ENCODE peak calls at places on chromosomes 7 and 10, in seven cellular contexts. One of them, this sample, is unnamed.
A peak's percentile ranks its signal among the peaks of the same experiment; 100 is the strongest.

GRCh38 chr7:17646181-17646956 is 293.9 kb downstream of the SNX13 start:
- DNase-seq in testis: no peak
- DNase-seq in esophagus squamous epithelium: no peak
- DNase-seq in body of pancreas: no peak
- DNase-seq in prostate gland: no peak
- DNase-seq in right lobe of liver: no peak
- DNase-seq in IMR-90: peak; percentile 66
- DNase-seq in this sample: no peak

GRCh38 chr7:27917774-27918314 is 177.9 kb downstream of the TAX1BP1 start:
- DNase-seq in prostate gland: no peak
- DNase-seq in testis: no peak
- DNase-seq in right lobe of liver: no peak
- DNase-seq in IMR-90: peak; percentile 83
- DNase-seq in esophagus squamous epithelium: no peak
- DNase-seq in body of pancreas: no peak
- DNase-seq in this sample: peak; percentile 36

GRCh38 chr10:99926925-99927718 is 82.6 kb downstream of the DNMBP start:
- DNase-seq in IMR-90: peak; percentile 66
- DNase-seq in body of pancreas: peak; percentile 70
- DNase-seq in esophagus squamous epithelium: no peak
- DNase-seq in right lobe of liver: peak; percentile 71
- DNase-seq in prostate gland: peak; percentile 26
- DNase-seq in testis: peak; percentile 40
- DNase-seq in this sample: no peak

GRCh38 chr7:94655562-94655883 is 410 bp downstream of the SGCE start:
- DNase-seq in body of pancreas: peak; percentile 15
- DNase-seq in testis: peak; percentile 36
- DNase-seq in prostate gland: no peak
- DNase-seq in right lobe of liver: no peak
- DNase-seq in IMR-90: no peak
- DNase-seq in esophagus squamous epithelium: no peak
- DNase-seq in this sample: no peak

GRCh38 chr10:94299417-94299816 is 63.3 kb downstream of the NOC3L start:
- DNase-seq in body of pancreas: no peak
- DNase-seq in right lobe of liver: no peak
- DNase-seq in IMR-90: peak; percentile 48
- DNase-seq in prostate gland: no peak
- DNase-seq in testis: no peak
- DNase-seq in esophagus squamous epithelium: no peak
- DNase-seq in this sample: peak; percentile 64

GRCh38 chr7:84025332-84025927 is 169.2 kb downstream of the SEMA3A start:
- DNase-seq in body of pancreas: no peak
- DNase-seq in testis: peak; percentile 22
- DNase-seq in right lobe of liver: no peak
- DNase-seq in esophagus squamous epithelium: no peak
- DNase-seq in prostate gland: no peak
- DNase-seq in IMR-90: peak; percentile 94
- DNase-seq in this sample: peak; percentile 19

GRCh38 chr10:21041763-21042458 is 144.8 kb upstream of the NEBL start:
- DNase-seq in prostate gland: no peak
- DNase-seq in IMR-90: no peak
- DNase-seq in body of pancreas: no peak
- DNase-seq in right lobe of liver: no peak
- DNase-seq in esophagus squamous epithelium: no peak
- DNase-seq in testis: no peak
- DNase-seq in this sample: no peak

GRCh38 chr10:94282369-94282768 is 80.4 kb downstream of the NOC3L start:
- DNase-seq in right lobe of liver: no peak
- DNase-seq in IMR-90: peak; percentile 15
- DNase-seq in testis: no peak
- DNase-seq in esophagus squamous epithelium: no peak
- DNase-seq in body of pancreas: no peak
- DNase-seq in prostate gland: no peak
- DNase-seq in this sample: no peak

GRCh38 chr7:43041724-43042123 is 70.7 kb upstream of the HECW1 start:
- DNase-seq in testis: no peak
- DNase-seq in IMR-90: no peak
- DNase-seq in body of pancreas: no peak
- DNase-seq in right lobe of liver: no peak
- DNase-seq in prostate gland: no peak
- DNase-seq in esophagus squamous epithelium: no peak
- DNase-seq in this sample: no peak

DNA sequence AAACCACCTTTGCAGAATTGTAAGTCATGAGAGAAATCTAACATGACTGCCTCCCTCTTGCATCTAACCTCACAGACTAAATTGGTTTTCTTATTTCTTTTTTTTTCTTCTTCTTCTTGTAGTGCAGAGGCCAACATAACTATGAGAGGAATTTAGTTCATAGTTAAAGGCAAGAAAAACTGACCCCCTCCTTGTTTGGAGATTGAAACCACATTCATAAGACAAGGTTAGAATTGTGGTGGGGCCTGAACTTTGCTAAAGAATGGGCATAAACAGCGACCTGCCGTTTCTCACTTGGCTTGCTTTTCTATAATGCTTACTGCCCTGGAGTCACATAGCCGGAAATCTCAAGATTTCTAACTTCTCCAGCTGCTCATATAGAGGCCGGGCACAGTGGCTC is 2.4 kb upstream of the POLM start:
- DNase-seq in body of pancreas: no peak
- DNase-seq in IMR-90: peak; percentile 39
- DNase-seq in testis: no peak
- DNase-seq in right lobe of liver: no peak
- DNase-seq in prostate gland: no peak
- DNase-seq in esophagus squamous epithelium: no peak
- DNase-seq in this sample: no peak
- TF ChIP-seq POLR2A in body of pancreas: no peak
- TF ChIP-seq POLR2A in IMR-90: no peak
- TF ChIP-seq POLR2A in testis: no peak
- TF ChIP-seq POLR2A in right lobe of liver: no peak
- TF ChIP-seq POLR2A in prostate gland: no peak
- TF ChIP-seq POLR2A in esophagus squamous epithelium: no peak
- TF ChIP-seq POLR2A in this sample: no peak

GRCh38 chr10:1048732-1049424 is at the start of gene IDI1:
- DNase-seq in right lobe of liver: peak; percentile 99
- DNase-seq in body of pancreas: peak; percentile 98
- DNase-seq in IMR-90: peak; percentile 98
- DNase-seq in esophagus squamous epithelium: peak; percentile 95
- DNase-seq in testis: peak; percentile 98
- DNase-seq in prostate gland: peak; percentile 96
- DNase-seq in this sample: peak; percentile 77

GRCh38 chr10:1050145-1050544 is 1.2 kb upstream of the IDI1 start:
- DNase-seq in testis: peak; percentile 37
- DNase-seq in prostate gland: no peak
- DNase-seq in right lobe of liver: no peak
- DNase-seq in esophagus squamous epithelium: no peak
- DNase-seq in IMR-90: peak; percentile 42
- DNase-seq in body of pancreas: peak; percentile 31
- DNase-seq in this sample: no peak

GRCh38 chr10:1048349-1048731 is 579 bp downstream of the IDI1 start:
- DNase-seq in IMR-90: peak; percentile 57
- DNase-seq in esophagus squamous epithelium: no peak
- DNase-seq in body of pancreas: peak; percentile 43
- DNase-seq in testis: peak; percentile 51
- DNase-seq in prostate gland: no peak
- DNase-seq in right lobe of liver: no peak
- DNase-seq in this sample: no peak

GRCh38 chr10:1049425-1049958 is 573 bp upstream of the IDI1 start:
- DNase-seq in esophagus squamous epithelium: no peak
- DNase-seq in right lobe of liver: no peak
- DNase-seq in testis: no peak
- DNase-seq in prostate gland: no peak
- DNase-seq in IMR-90: no peak
- DNase-seq in body of pancreas: no peak
- DNase-seq in this sample: no peak

DNA sequence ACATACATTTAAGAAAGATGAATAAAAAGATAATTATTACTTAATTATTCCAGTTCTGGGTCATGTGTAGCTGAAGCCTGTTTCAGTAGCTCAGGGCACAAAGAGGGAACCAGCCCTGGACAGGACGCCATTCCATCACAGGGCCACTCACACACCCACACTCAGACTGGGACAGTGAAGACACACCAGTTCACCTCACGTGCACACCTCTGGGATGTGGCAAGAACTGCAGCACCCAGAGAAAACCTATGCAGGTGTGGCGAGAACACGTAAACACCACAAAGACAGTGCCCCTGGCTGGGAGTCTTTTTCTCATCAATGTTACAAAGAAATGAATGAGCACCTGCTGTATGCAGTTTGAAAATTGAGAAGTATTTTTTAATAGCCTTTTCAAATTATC is 1.6 kb upstream of the IDI1 start:
- DNase-seq in prostate gland: no peak
- DNase-seq in body of pancreas: no peak
- DNase-seq in testis: no peak
- DNase-seq in right lobe of liver: no peak
- DNase-seq in esophagus squamous epithelium: no peak
- DNase-seq in IMR-90: no peak
- DNase-seq in this sample: no peak
- TF ChIP-seq POLR2A in prostate gland: no peak
- TF ChIP-seq POLR2A in body of pancreas: no peak
- TF ChIP-seq POLR2A in testis: no peak
- TF ChIP-seq POLR2A in right lobe of liver: no peak
- TF ChIP-seq POLR2A in esophagus squamous epithelium: no peak
- TF ChIP-seq POLR2A in IMR-90: peak; percentile 41
- TF ChIP-seq POLR2A in this sample: no peak

GRCh38 chr7:925601-926000 is 28.9 kb downstream of the ADAP1 start:
- DNase-seq in body of pancreas: peak; percentile 22
- DNase-seq in prostate gland: no peak
- DNase-seq in right lobe of liver: peak; percentile 48
- DNase-seq in esophagus squamous epithelium: no peak
- DNase-seq in IMR-90: no peak
- DNase-seq in testis: no peak
- DNase-seq in this sample: no peak

GRCh38 chr7:924541-925231 is 29.8 kb downstream of the ADAP1 start:
- DNase-seq in body of pancreas: peak; percentile 8
- DNase-seq in esophagus squamous epithelium: no peak
- DNase-seq in testis: no peak
- DNase-seq in prostate gland: no peak
- DNase-seq in right lobe of liver: peak; percentile 45
- DNase-seq in IMR-90: peak; percentile 12
- DNase-seq in this sample: peak; percentile 87

GRCh38 chr7:922334-923107 is 32.0 kb downstream of the ADAP1 start:
- DNase-seq in testis: no peak
- DNase-seq in IMR-90: no peak
- DNase-seq in right lobe of liver: no peak
- DNase-seq in prostate gland: no peak
- DNase-seq in esophagus squamous epithelium: no peak
- DNase-seq in body of pancreas: peak; percentile 3
- DNase-seq in this sample: no peak

GRCh38 chr7:921581-922333 is 32.7 kb downstream of the ADAP1 start:
- DNase-seq in prostate gland: no peak
- DNase-seq in IMR-90: no peak
- DNase-seq in testis: no peak
- DNase-seq in right lobe of liver: peak; percentile 45
- DNase-seq in body of pancreas: peak; percentile 3
- DNase-seq in esophagus squamous epithelium: no peak
- DNase-seq in this sample: no peak

GRCh38 chr7:923108-924041 is 31.1 kb downstream of the ADAP1 start:
- DNase-seq in IMR-90: peak; percentile 47
- DNase-seq in right lobe of liver: peak; percentile 70
- DNase-seq in prostate gland: no peak
- DNase-seq in body of pancreas: peak; percentile 38
- DNase-seq in esophagus squamous epithelium: peak; percentile 63
- DNase-seq in testis: peak; percentile 70
- DNase-seq in this sample: peak; percentile 78
- TF ChIP-seq POLR2A in IMR-90: no peak
- TF ChIP-seq POLR2A in right lobe of liver: no peak
- TF ChIP-seq POLR2A in prostate gland: no peak
- TF ChIP-seq POLR2A in body of pancreas: no peak
- TF ChIP-seq POLR2A in esophagus squamous epithelium: no peak
- TF ChIP-seq POLR2A in testis: no peak
- TF ChIP-seq POLR2A in this sample: peak; percentile 39

GRCh38 chr10:92826504-92826903 is 21.8 kb upstream of the EXOC6 start:
- DNase-seq in right lobe of liver: no peak
- DNase-seq in prostate gland: no peak
- DNase-seq in esophagus squamous epithelium: no peak
- DNase-seq in testis: no peak
- DNase-seq in IMR-90: no peak
- DNase-seq in body of pancreas: no peak
- DNase-seq in this sample: no peak
- TF ChIP-seq POLR2A in right lobe of liver: no peak
- TF ChIP-seq POLR2A in prostate gland: no peak
- TF ChIP-seq POLR2A in esophagus squamous epithelium: no peak
- TF ChIP-seq POLR2A in testis: no peak
- TF ChIP-seq POLR2A in IMR-90: no peak
- TF ChIP-seq POLR2A in body of pancreas: no peak
- TF ChIP-seq POLR2A in this sample: no peak

DNA sequence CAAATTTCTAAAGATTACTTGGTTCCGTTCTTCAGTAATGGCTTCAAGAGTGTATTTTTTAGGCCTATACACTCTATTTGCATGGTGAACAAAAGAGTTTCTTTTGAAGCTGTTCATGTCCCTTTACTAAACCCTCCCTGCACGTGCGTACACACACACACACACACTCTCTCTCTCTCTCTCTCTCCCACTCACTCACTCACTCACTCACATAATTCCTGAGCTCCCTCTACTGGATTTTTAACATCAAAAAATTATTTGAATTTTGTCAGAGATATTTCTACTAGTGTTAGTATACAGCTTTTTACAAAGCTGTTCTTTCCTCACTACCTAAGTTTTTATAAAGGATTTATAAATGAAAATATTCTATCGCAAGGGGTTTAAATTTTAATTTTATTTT is 85.9 kb downstream of the UBE3C start:
- DNase-seq in IMR-90: peak; percentile 59
- DNase-seq in testis: no peak
- DNase-seq in body of pancreas: no peak
- DNase-seq in prostate gland: no peak
- DNase-seq in right lobe of liver: no peak
- DNase-seq in esophagus squamous epithelium: no peak
- DNase-seq in this sample: no peak
- TF ChIP-seq POLR2A in IMR-90: no peak
- TF ChIP-seq POLR2A in testis: no peak
- TF ChIP-seq POLR2A in body of pancreas: no peak
- TF ChIP-seq POLR2A in prostate gland: no peak
- TF ChIP-seq POLR2A in right lobe of liver: no peak
- TF ChIP-seq POLR2A in esophagus squamous epithelium: no peak
- TF ChIP-seq POLR2A in this sample: no peak

DNA sequence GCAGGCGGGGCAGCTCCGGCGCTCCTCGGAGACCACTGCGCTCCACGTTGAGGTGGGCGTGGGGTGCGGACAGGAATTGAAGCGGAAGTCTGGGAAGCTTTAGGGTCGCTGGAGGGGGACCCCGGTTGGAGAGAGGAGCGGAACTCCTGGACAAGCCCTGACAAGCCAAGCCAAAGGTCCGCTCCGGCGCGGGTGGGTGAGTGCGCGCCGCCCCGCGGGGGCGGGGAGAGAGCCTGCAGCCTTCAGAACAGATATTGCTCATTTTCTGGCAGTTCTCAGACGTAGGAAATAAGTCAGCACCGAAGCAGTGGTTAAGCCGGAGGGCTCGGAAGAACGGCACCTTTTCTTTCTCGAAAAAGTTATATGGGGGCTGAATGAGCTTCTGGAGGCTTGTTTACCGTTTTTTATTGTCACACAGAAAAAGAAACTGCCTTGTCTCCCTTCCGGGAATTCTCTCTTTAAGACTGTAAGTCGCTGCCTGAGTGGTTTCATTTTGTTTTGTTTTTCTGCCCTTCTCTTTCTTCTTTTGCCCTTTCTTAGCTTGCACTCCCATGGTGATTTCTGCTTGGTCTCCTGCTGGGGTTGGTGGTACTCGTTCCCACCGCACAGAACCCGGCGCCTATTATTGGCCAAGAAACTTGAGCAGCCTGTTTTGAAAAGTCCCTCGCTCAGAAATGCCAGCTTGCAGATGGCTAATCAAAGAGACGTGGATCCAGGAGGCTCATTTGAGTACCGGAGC is 732 bp downstream of the FAS start:
- DNase-seq in testis: peak; percentile 78
- DNase-seq in esophagus squamous epithelium: no peak
- DNase-seq in IMR-90: peak; percentile 68
- DNase-seq in prostate gland: peak; percentile 65
- DNase-seq in body of pancreas: peak; percentile 68
- DNase-seq in right lobe of liver: peak; percentile 84
- DNase-seq in this sample: peak; percentile 51
- TF ChIP-seq POLR2A in testis: peak; percentile 49
- TF ChIP-seq POLR2A in esophagus squamous epithelium: no peak
- TF ChIP-seq POLR2A in IMR-90: peak; percentile 47
- TF ChIP-seq POLR2A in prostate gland: peak; percentile 37
- TF ChIP-seq POLR2A in body of pancreas: no peak
- TF ChIP-seq POLR2A in right lobe of liver: peak; percentile 20
- TF ChIP-seq POLR2A in this sample: peak; percentile 28

This sample was measured in H54.